ENCODE peak calls at places on chromosomes 11 and 22, in six cellular contexts. One of them, this sample, is unnamed.
A peak's percentile ranks its signal among the peaks of the same experiment; 100 is the strongest.

GRCh38 chr22:42388130-42388797 is 43.9 kb downstream of the NFAM1 start:
- DNase-seq in lower lobe of right lung: no peak
- DNase-seq in endothelial cell of umbilical vein: no peak
- DNase-seq in fibroblast of lung: no peak
- DNase-seq in right lobe of liver: no peak
- DNase-seq in upper lobe of right lung: no peak
- DNase-seq in this sample: no peak

GRCh38 chr11:115330693-115331482 is 173.3 kb downstream of the CADM1 start:
- DNase-seq in lower lobe of right lung: no peak
- DNase-seq in endothelial cell of umbilical vein: no peak
- DNase-seq in fibroblast of lung: no peak
- DNase-seq in right lobe of liver: no peak
- DNase-seq in upper lobe of right lung: no peak
- DNase-seq in this sample: no peak

GRCh38 chr22:29263791-29264216 is 4.0 kb downstream of the RHBDD3 start:
- DNase-seq in lower lobe of right lung: no peak
- DNase-seq in endothelial cell of umbilical vein: no peak
- DNase-seq in fibroblast of lung: no peak
- DNase-seq in right lobe of liver: no peak
- DNase-seq in upper lobe of right lung: no peak
- DNase-seq in this sample: no peak

GRCh38 chr11:10302294-10302743 is 2.6 kb upstream of the ADM start:
- DNase-seq in lower lobe of right lung: no peak
- DNase-seq in endothelial cell of umbilical vein: no peak
- DNase-seq in fibroblast of lung: no peak
- DNase-seq in right lobe of liver: no peak
- DNase-seq in upper lobe of right lung: no peak
- DNase-seq in this sample: no peak

GRCh38 chr11:48242501-48242900 is 2.4 kb upstream of the OR4X2 start:
- DNase-seq in lower lobe of right lung: no peak
- DNase-seq in endothelial cell of umbilical vein: no peak
- DNase-seq in fibroblast of lung: no peak
- DNase-seq in right lobe of liver: no peak
- DNase-seq in upper lobe of right lung: no peak
- DNase-seq in this sample: no peak

GRCh38 chr11:118912742-118913410 is 12.8 kb downstream of the BCL9L start:
- DNase-seq in lower lobe of right lung: no peak
- DNase-seq in endothelial cell of umbilical vein: peak; percentile 58
- DNase-seq in fibroblast of lung: no peak
- DNase-seq in right lobe of liver: no peak
- DNase-seq in upper lobe of right lung: no peak
- DNase-seq in this sample: peak; percentile 72

GRCh38 chr11:9462172-9462799 is 1.5 kb downstream of the ZNF143 start:
- DNase-seq in lower lobe of right lung: no peak
- DNase-seq in endothelial cell of umbilical vein: no peak
- DNase-seq in fibroblast of lung: no peak
- DNase-seq in right lobe of liver: no peak
- DNase-seq in upper lobe of right lung: peak; percentile 33
- DNase-seq in this sample: no peak

GRCh38 chr11:116217006-116217405 is 555.8 kb downstream of the BUD13 start:
- DNase-seq in lower lobe of right lung: peak; percentile 61
- DNase-seq in endothelial cell of umbilical vein: peak; percentile 57
- DNase-seq in fibroblast of lung: peak; percentile 31
- DNase-seq in right lobe of liver: no peak
- DNase-seq in upper lobe of right lung: peak; percentile 80
- DNase-seq in this sample: peak; percentile 64

GRCh38 chr11:84532364-84532763 is 1094.8 kb downstream of the DLG2 start:
- DNase-seq in lower lobe of right lung: no peak
- DNase-seq in endothelial cell of umbilical vein: no peak
- DNase-seq in fibroblast of lung: no peak
- DNase-seq in right lobe of liver: no peak
- DNase-seq in upper lobe of right lung: no peak
- DNase-seq in this sample: no peak

GRCh38 chr11:132264616-132265015 is 894.2 kb downstream of the NTM start:
- DNase-seq in lower lobe of right lung: no peak
- DNase-seq in endothelial cell of umbilical vein: no peak
- DNase-seq in fibroblast of lung: no peak
- DNase-seq in right lobe of liver: no peak
- DNase-seq in upper lobe of right lung: no peak
- DNase-seq in this sample: no peak

GRCh38 chr22:43090130-43090789 is 1.1 kb upstream of the TTLL1 start:
- DNase-seq in lower lobe of right lung: peak; percentile 62
- DNase-seq in endothelial cell of umbilical vein: peak; percentile 80
- DNase-seq in fibroblast of lung: peak; percentile 86
- DNase-seq in right lobe of liver: no peak
- DNase-seq in upper lobe of right lung: no peak
- DNase-seq in this sample: no peak

DNA sequence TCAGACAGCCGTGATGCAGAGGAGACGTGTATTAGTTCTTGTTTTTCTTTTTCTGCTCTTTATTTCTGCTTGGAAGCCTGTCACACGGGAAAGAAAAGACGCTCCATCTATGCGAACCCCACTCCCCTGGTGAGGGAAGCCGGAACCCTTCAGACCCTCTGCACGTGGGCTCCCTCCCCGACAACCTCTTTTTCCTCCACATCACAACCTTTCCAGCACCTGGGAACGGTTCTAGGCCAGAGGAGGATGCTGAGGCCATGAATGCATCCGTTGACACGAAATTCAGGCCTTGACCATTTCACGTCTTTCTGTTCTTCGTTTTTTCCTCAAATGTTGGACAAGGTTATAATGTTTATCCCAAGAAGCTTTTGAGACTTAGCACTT is 85.3 kb upstream of the WNT7B start:
- DNase-seq in lower lobe of right lung: no peak
- DNase-seq in endothelial cell of umbilical vein: no peak
- DNase-seq in fibroblast of lung: no peak
- DNase-seq in right lobe of liver: no peak
- DNase-seq in upper lobe of right lung: no peak
- DNase-seq in this sample: no peak
- H3K4me1 ChIP-seq in lower lobe of right lung: peaks cover 89% of the 10 kb centered on the region
- H3K4me1 ChIP-seq in endothelial cell of umbilical vein: peaks cover 37% of the 10 kb centered on the region
- H3K4me1 ChIP-seq in fibroblast of lung: peaks cover 26% of the 10 kb centered on the region
- H3K4me1 ChIP-seq in right lobe of liver: peaks cover 9% of the 10 kb centered on the region
- H3K4me1 ChIP-seq in upper lobe of right lung: peaks cover 57% of the 10 kb centered on the region
- H3K4me1 ChIP-seq in this sample: peaks cover 30% of the 10 kb centered on the region

DNA sequence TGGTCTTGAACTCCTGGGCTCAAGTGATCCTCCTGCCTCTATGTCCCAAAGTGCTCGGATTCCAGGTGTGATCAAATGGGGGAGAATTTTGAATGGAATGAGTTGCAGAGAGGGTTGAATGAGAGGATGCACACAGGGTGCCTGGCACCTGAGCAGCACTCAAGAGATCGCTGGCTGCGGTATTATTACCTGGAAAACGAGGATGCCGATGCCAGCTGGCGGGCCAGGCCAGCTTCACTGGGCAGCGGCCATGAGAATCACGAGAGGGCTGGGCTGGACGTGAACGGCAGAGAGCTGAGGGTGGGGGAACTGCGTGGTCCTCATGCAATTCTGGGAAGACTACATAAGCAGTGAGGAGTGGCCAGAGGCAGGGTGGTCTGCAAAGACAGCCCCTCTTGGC is 2.9 kb downstream of the MGAT3 start:
- DNase-seq in lower lobe of right lung: no peak
- DNase-seq in endothelial cell of umbilical vein: no peak
- DNase-seq in fibroblast of lung: no peak
- DNase-seq in right lobe of liver: no peak
- DNase-seq in upper lobe of right lung: no peak
- DNase-seq in this sample: no peak
- H3K4me1 ChIP-seq in lower lobe of right lung: peaks cover 33% of the 10 kb centered on the region
- H3K4me1 ChIP-seq in endothelial cell of umbilical vein: no peaks in the 10 kb centered on the region
- H3K4me1 ChIP-seq in fibroblast of lung: no peaks in the 10 kb centered on the region
- H3K4me1 ChIP-seq in right lobe of liver: no peaks in the 10 kb centered on the region
- H3K4me1 ChIP-seq in upper lobe of right lung: peaks cover 24% of the 10 kb centered on the region
- H3K4me1 ChIP-seq in this sample: no peaks in the 10 kb centered on the region

DNA sequence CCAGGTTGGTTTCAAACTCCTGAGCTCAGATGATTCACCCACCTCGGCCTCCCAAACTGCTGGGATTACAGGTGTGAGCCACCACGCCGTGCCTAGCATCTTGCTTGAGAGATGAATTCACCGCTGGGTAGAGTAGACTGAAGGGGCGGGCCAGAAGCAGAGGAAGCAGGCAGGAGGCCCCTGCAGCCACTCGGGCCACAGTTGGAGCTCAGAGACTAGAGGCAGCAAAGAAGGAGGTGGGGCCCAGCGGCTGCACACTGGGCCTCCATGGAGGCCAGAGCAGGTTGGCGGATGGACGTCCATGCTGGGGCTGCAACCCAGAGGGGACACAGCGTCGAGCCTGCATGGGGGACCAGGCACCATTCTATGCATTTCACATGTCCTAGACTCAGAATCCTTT is 88.4 kb upstream of the FGF3 start:
- DNase-seq in lower lobe of right lung: peak; percentile 13
- DNase-seq in endothelial cell of umbilical vein: no peak
- DNase-seq in fibroblast of lung: no peak
- DNase-seq in right lobe of liver: peak; percentile 37
- DNase-seq in upper lobe of right lung: peak; percentile 38
- DNase-seq in this sample: no peak
- H3K4me1 ChIP-seq in lower lobe of right lung: no peaks in the 10 kb centered on the region
- H3K4me1 ChIP-seq in endothelial cell of umbilical vein: no peaks in the 10 kb centered on the region
- H3K4me1 ChIP-seq in fibroblast of lung: no peaks in the 10 kb centered on the region
- H3K4me1 ChIP-seq in right lobe of liver: no peaks in the 10 kb centered on the region
- H3K4me1 ChIP-seq in upper lobe of right lung: no peaks in the 10 kb centered on the region
- H3K4me1 ChIP-seq in this sample: peaks cover 14% of the 10 kb centered on the region

DNA sequence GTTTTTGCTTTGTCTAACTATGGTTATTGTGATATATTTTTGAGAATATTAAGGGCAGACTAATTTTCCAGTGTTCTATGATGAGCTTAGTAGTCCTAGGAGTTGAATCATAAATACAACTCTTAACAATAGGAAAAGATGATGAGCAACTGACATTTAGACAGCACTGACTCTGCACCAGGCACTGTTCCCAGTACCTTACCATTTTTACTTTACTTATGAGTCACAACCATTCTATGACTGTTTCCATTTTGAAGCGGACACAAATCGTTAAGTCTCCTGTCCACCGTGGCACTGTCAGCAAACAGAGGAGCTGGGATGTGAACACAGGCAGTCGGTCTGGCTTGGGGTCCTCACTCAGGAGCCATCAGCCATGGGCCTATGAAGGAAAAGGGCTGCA is 3.4 kb upstream of the SCGB2A2 start:
- DNase-seq in lower lobe of right lung: no peak
- DNase-seq in endothelial cell of umbilical vein: peak; percentile 67
- DNase-seq in fibroblast of lung: no peak
- DNase-seq in right lobe of liver: no peak
- DNase-seq in upper lobe of right lung: no peak
- DNase-seq in this sample: no peak
- H3K4me1 ChIP-seq in lower lobe of right lung: no peaks in the 10 kb centered on the region
- H3K4me1 ChIP-seq in endothelial cell of umbilical vein: peaks cover 28% of the 10 kb centered on the region
- H3K4me1 ChIP-seq in fibroblast of lung: no peaks in the 10 kb centered on the region
- H3K4me1 ChIP-seq in right lobe of liver: no peaks in the 10 kb centered on the region
- H3K4me1 ChIP-seq in upper lobe of right lung: no peaks in the 10 kb centered on the region
- H3K4me1 ChIP-seq in this sample: no peaks in the 10 kb centered on the region

GRCh38 chr22:36056980-36057379 is 28.4 kb upstream of the RBFOX2 start:
- DNase-seq in lower lobe of right lung: no peak
- DNase-seq in endothelial cell of umbilical vein: no peak
- DNase-seq in fibroblast of lung: peak; percentile 46
- DNase-seq in right lobe of liver: no peak
- DNase-seq in upper lobe of right lung: no peak
- DNase-seq in this sample: no peak
- H3K4me1 ChIP-seq in lower lobe of right lung: no peaks in the 10 kb centered on the region
- H3K4me1 ChIP-seq in endothelial cell of umbilical vein: no peaks in the 10 kb centered on the region
- H3K4me1 ChIP-seq in fibroblast of lung: peaks cover 2% of the 10 kb centered on the region
- H3K4me1 ChIP-seq in right lobe of liver: no peaks in the 10 kb centered on the region
- H3K4me1 ChIP-seq in upper lobe of right lung: no peaks in the 10 kb centered on the region
- H3K4me1 ChIP-seq in this sample: no peaks in the 10 kb centered on the region